ENCODE peak calls at places on chromosome 16, in eight cellular contexts. One of them, this sample, is unnamed.

GRCh38 chr16:50884066-50884860 is 142.4 kb downstream of the CYLD start:
- DNase-seq in suprapubic skin: no peak
- DNase-seq in heart left ventricle: no peak
- DNase-seq in tibial nerve: no peak
- DNase-seq in body of pancreas: no peak
- DNase-seq in lower leg skin: no peak
- DNase-seq in Peyer's patch: no peak
- DNase-seq in ovary: no peak
- DNase-seq in this sample: peak

GRCh38 chr16:49150341-49150740 is 131.3 kb downstream of the CBLN1 start:
- DNase-seq in suprapubic skin: no peak
- DNase-seq in heart left ventricle: no peak
- DNase-seq in tibial nerve: no peak
- DNase-seq in body of pancreas: no peak
- DNase-seq in lower leg skin: no peak
- DNase-seq in Peyer's patch: no peak
- DNase-seq in ovary: no peak
- DNase-seq in this sample: no peak

GRCh38 chr16:2039286-2040030 is 8.2 kb downstream of the NTHL1 start:
- DNase-seq in suprapubic skin: no peak
- DNase-seq in heart left ventricle: peak
- DNase-seq in tibial nerve: peak
- DNase-seq in body of pancreas: peak
- DNase-seq in lower leg skin: no peak
- DNase-seq in Peyer's patch: peak
- DNase-seq in ovary: peak
- DNase-seq in this sample: no peak

GRCh38 chr16:8655184-8655717 is 19.2 kb upstream of the ABAT start:
- DNase-seq in suprapubic skin: no peak
- DNase-seq in heart left ventricle: no peak
- DNase-seq in tibial nerve: no peak
- DNase-seq in body of pancreas: peak
- DNase-seq in lower leg skin: no peak
- DNase-seq in Peyer's patch: peak
- DNase-seq in ovary: no peak
- DNase-seq in this sample: peak

GRCh38 chr16:79093554-79093967 is 507.0 kb downstream of the MAF start:
- DNase-seq in suprapubic skin: no peak
- DNase-seq in heart left ventricle: peak
- DNase-seq in tibial nerve: no peak
- DNase-seq in body of pancreas: peak
- DNase-seq in lower leg skin: no peak
- DNase-seq in Peyer's patch: peak
- DNase-seq in ovary: no peak
- DNase-seq in this sample: no peak

GRCh38 chr16:24508614-24509013 is 30.8 kb upstream of the RBBP6 start:
- DNase-seq in suprapubic skin: no peak
- DNase-seq in heart left ventricle: no peak
- DNase-seq in tibial nerve: no peak
- DNase-seq in body of pancreas: no peak
- DNase-seq in lower leg skin: no peak
- DNase-seq in Peyer's patch: no peak
- DNase-seq in ovary: no peak
- DNase-seq in this sample: no peak

GRCh38 chr16:15507299-15507958 is 73.0 kb downstream of the BMERB1 start:
- DNase-seq in suprapubic skin: no peak
- DNase-seq in heart left ventricle: no peak
- DNase-seq in tibial nerve: no peak
- DNase-seq in body of pancreas: no peak
- DNase-seq in lower leg skin: peak
- DNase-seq in Peyer's patch: no peak
- DNase-seq in ovary: no peak
- DNase-seq in this sample: no peak

GRCh38 chr16:50469744-50470301 is 78.4 kb upstream of the NKD1 start:
- DNase-seq in suprapubic skin: peak
- DNase-seq in heart left ventricle: no peak
- DNase-seq in tibial nerve: no peak
- DNase-seq in body of pancreas: peak
- DNase-seq in lower leg skin: no peak
- DNase-seq in Peyer's patch: no peak
- DNase-seq in ovary: no peak
- DNase-seq in this sample: no peak

GRCh38 chr16:676565-677297 is 1.3 kb downstream of the RHBDL1 start:
- DNase-seq in suprapubic skin: no peak
- DNase-seq in heart left ventricle: no peak
- DNase-seq in tibial nerve: no peak
- DNase-seq in body of pancreas: no peak
- DNase-seq in lower leg skin: peak
- DNase-seq in Peyer's patch: peak
- DNase-seq in ovary: no peak
- DNase-seq in this sample: no peak

GRCh38 chr16:65142276-65142675 is 20.4 kb upstream of the CDH11 start:
- DNase-seq in suprapubic skin: no peak
- DNase-seq in heart left ventricle: no peak
- DNase-seq in tibial nerve: no peak
- DNase-seq in body of pancreas: no peak
- DNase-seq in lower leg skin: no peak
- DNase-seq in Peyer's patch: no peak
- DNase-seq in ovary: no peak
- DNase-seq in this sample: no peak

GRCh38 chr16:55242667-55243066 is 81.3 kb upstream of the IRX6 start:
- DNase-seq in suprapubic skin: no peak
- DNase-seq in heart left ventricle: no peak
- DNase-seq in tibial nerve: no peak
- DNase-seq in body of pancreas: no peak
- DNase-seq in lower leg skin: no peak
- DNase-seq in Peyer's patch: no peak
- DNase-seq in ovary: no peak
- DNase-seq in this sample: no peak

GRCh38 chr16:22181843-22182242 is 19.5 kb downstream of the SDR42E2 start:
- DNase-seq in suprapubic skin: no peak
- DNase-seq in heart left ventricle: peak
- DNase-seq in tibial nerve: no peak
- DNase-seq in body of pancreas: no peak
- DNase-seq in lower leg skin: no peak
- DNase-seq in Peyer's patch: no peak
- DNase-seq in ovary: no peak
- DNase-seq in this sample: no peak

GRCh38 chr16:15427648-15428239 is 6.6 kb upstream of the BMERB1 start:
- DNase-seq in suprapubic skin: peak
- DNase-seq in heart left ventricle: peak
- DNase-seq in tibial nerve: peak
- DNase-seq in body of pancreas: peak
- DNase-seq in lower leg skin: peak
- DNase-seq in Peyer's patch: peak
- DNase-seq in ovary: peak
- DNase-seq in this sample: peak

GRCh38 chr16:30941600-30942420 is 7.1 kb upstream of the ORAI3 start:
- DNase-seq in suprapubic skin: no peak
- DNase-seq in heart left ventricle: peak
- DNase-seq in tibial nerve: peak
- DNase-seq in body of pancreas: peak
- DNase-seq in lower leg skin: no peak
- DNase-seq in Peyer's patch: peak
- DNase-seq in ovary: peak
- DNase-seq in this sample: peak

GRCh38 chr16:2115591-2115973 is 20.1 kb downstream of the PKD1 start:
- DNase-seq in suprapubic skin: no peak
- DNase-seq in heart left ventricle: peak
- DNase-seq in tibial nerve: no peak
- DNase-seq in body of pancreas: no peak
- DNase-seq in lower leg skin: no peak
- DNase-seq in Peyer's patch: no peak
- DNase-seq in ovary: no peak
- DNase-seq in this sample: no peak

GRCh38 chr16:4358236-4358635 is 7.1 kb upstream of the PAM16 start:
- DNase-seq in suprapubic skin: no peak
- DNase-seq in heart left ventricle: peak
- DNase-seq in tibial nerve: no peak
- DNase-seq in body of pancreas: no peak
- DNase-seq in lower leg skin: no peak
- DNase-seq in Peyer's patch: no peak
- DNase-seq in ovary: peak
- DNase-seq in this sample: no peak

GRCh38 chr16:140175-140857 is 1.8 kb upstream of the NPRL3 start:
- DNase-seq in suprapubic skin: no peak
- DNase-seq in heart left ventricle: no peak
- DNase-seq in tibial nerve: no peak
- DNase-seq in body of pancreas: no peak
- DNase-seq in lower leg skin: no peak
- DNase-seq in Peyer's patch: no peak
- DNase-seq in ovary: no peak
- DNase-seq in this sample: no peak

GRCh38 chr16:56603589-56603988 is 4.8 kb upstream of the MT2A start:
- DNase-seq in suprapubic skin: no peak
- DNase-seq in heart left ventricle: no peak
- DNase-seq in tibial nerve: no peak
- DNase-seq in body of pancreas: peak
- DNase-seq in lower leg skin: peak
- DNase-seq in Peyer's patch: peak
- DNase-seq in ovary: no peak
- DNase-seq in this sample: peak

GRCh38 chr16:85153656-85154091 is 41.4 kb upstream of the CIBAR2 start:
- DNase-seq in suprapubic skin: no peak
- DNase-seq in heart left ventricle: no peak
- DNase-seq in tibial nerve: no peak
- DNase-seq in body of pancreas: no peak
- DNase-seq in lower leg skin: no peak
- DNase-seq in Peyer's patch: no peak
- DNase-seq in ovary: no peak
- DNase-seq in this sample: no peak

GRCh38 chr16:10683160-10683559 is 11.6 kb downstream of the TEKT5 start:
- DNase-seq in suprapubic skin: peak
- DNase-seq in heart left ventricle: no peak
- DNase-seq in tibial nerve: no peak
- DNase-seq in body of pancreas: no peak
- DNase-seq in lower leg skin: no peak
- DNase-seq in Peyer's patch: no peak
- DNase-seq in ovary: no peak
- DNase-seq in this sample: no peak
- TF ChIP-seq POLR2A in suprapubic skin: no peak
- TF ChIP-seq POLR2A in heart left ventricle: no peak
- TF ChIP-seq POLR2A in tibial nerve: no peak
- TF ChIP-seq POLR2A in body of pancreas: no peak
- TF ChIP-seq POLR2A in lower leg skin: no peak
- TF ChIP-seq POLR2A in Peyer's patch: no peak
- TF ChIP-seq POLR2A in ovary: no peak
- TF ChIP-seq POLR2A in this sample: no peak

GRCh38 chr16:35651841-35652240 is 2192.4 kb downstream of the TP53TG3F start:
- DNase-seq in suprapubic skin: no peak
- DNase-seq in heart left ventricle: no peak
- DNase-seq in tibial nerve: no peak
- DNase-seq in body of pancreas: no peak
- DNase-seq in lower leg skin: no peak
- DNase-seq in Peyer's patch: no peak
- DNase-seq in ovary: no peak
- DNase-seq in this sample: no peak
- TF ChIP-seq POLR2A in suprapubic skin: no peak
- TF ChIP-seq POLR2A in heart left ventricle: no peak
- TF ChIP-seq POLR2A in tibial nerve: no peak
- TF ChIP-seq POLR2A in body of pancreas: no peak
- TF ChIP-seq POLR2A in lower leg skin: no peak
- TF ChIP-seq POLR2A in Peyer's patch: no peak
- TF ChIP-seq POLR2A in ovary: no peak
- TF ChIP-seq POLR2A in this sample: no peak

GRCh38 chr16:74034862-74035261 is 261.8 kb upstream of the PSMD7 start:
- DNase-seq in suprapubic skin: no peak
- DNase-seq in heart left ventricle: no peak
- DNase-seq in tibial nerve: no peak
- DNase-seq in body of pancreas: no peak
- DNase-seq in lower leg skin: no peak
- DNase-seq in Peyer's patch: no peak
- DNase-seq in ovary: no peak
- DNase-seq in this sample: no peak

GRCh38 chr16:74030000-74030399 is 266.6 kb upstream of the PSMD7 start:
- DNase-seq in suprapubic skin: no peak
- DNase-seq in heart left ventricle: no peak
- DNase-seq in tibial nerve: no peak
- DNase-seq in body of pancreas: no peak
- DNase-seq in lower leg skin: no peak
- DNase-seq in Peyer's patch: no peak
- DNase-seq in ovary: no peak
- DNase-seq in this sample: no peak

GRCh38 chr16:74035816-74036215 is 260.8 kb upstream of the PSMD7 start:
- DNase-seq in suprapubic skin: no peak
- DNase-seq in heart left ventricle: no peak
- DNase-seq in tibial nerve: no peak
- DNase-seq in body of pancreas: no peak
- DNase-seq in lower leg skin: no peak
- DNase-seq in Peyer's patch: no peak
- DNase-seq in ovary: no peak
- DNase-seq in this sample: peak

GRCh38 chr16:74029122-74029805 is 267.4 kb upstream of the PSMD7 start:
- DNase-seq in suprapubic skin: no peak
- DNase-seq in heart left ventricle: no peak
- DNase-seq in tibial nerve: no peak
- DNase-seq in body of pancreas: no peak
- DNase-seq in lower leg skin: no peak
- DNase-seq in Peyer's patch: no peak
- DNase-seq in ovary: no peak
- DNase-seq in this sample: no peak

GRCh38 chr16:74031551-74031950 is 265.1 kb upstream of the PSMD7 start:
- DNase-seq in suprapubic skin: no peak
- DNase-seq in heart left ventricle: no peak
- DNase-seq in tibial nerve: no peak
- DNase-seq in body of pancreas: no peak
- DNase-seq in lower leg skin: no peak
- DNase-seq in Peyer's patch: no peak
- DNase-seq in ovary: no peak
- DNase-seq in this sample: no peak
- TF ChIP-seq POLR2A in suprapubic skin: no peak
- TF ChIP-seq POLR2A in heart left ventricle: no peak
- TF ChIP-seq POLR2A in tibial nerve: no peak
- TF ChIP-seq POLR2A in body of pancreas: no peak
- TF ChIP-seq POLR2A in lower leg skin: no peak
- TF ChIP-seq POLR2A in Peyer's patch: no peak
- TF ChIP-seq POLR2A in ovary: no peak
- TF ChIP-seq POLR2A in this sample: no peak

DNA sequence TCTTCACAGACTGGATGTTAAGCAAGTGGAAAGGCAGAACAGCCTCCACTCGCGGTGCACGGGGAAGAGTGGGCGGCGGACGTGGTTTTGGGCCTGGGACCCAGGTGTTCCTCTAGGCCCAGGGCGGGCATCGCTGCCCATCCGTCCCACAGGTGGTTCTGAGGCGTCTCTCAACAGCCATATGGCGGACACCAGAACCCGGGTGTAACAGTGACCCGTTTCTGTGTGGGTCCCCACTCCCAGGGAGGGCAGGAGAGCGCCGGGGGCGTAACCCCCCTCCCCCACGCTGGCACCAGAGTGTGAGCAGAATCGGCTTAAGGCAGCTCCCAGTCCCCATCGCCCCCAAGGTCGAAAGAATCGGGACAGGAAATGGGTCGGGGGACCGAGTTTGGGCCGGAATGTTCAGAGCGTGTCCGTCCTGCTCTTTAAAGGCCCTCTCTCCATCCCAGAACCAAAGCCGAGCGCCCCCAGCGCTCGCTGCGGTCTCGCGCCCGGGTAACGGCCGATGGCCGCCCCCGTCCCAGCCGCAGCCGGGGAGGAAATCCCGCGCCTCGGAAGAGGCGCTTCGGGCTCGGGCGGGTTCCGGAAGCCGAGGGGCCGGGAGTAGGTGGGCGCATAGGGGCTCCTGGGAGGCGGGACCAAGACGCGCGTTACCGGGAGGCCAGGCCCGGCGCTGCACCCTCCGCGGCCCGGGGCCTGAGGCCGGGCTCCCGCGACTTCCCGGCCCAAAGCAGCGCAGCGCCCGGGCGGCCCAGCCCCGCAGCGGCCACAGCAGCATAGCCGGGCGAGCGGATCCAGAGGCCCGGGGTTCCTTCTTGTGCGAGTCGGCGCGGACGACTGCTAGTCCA is at the start of gene TK2:
- DNase-seq in suprapubic skin: peak
- DNase-seq in heart left ventricle: peak
- DNase-seq in tibial nerve: peak
- DNase-seq in body of pancreas: peak
- DNase-seq in lower leg skin: no peak
- DNase-seq in Peyer's patch: peak
- DNase-seq in ovary: peak
- DNase-seq in this sample: peak
- TF ChIP-seq POLR2A in suprapubic skin: peak
- TF ChIP-seq POLR2A in heart left ventricle: peak
- TF ChIP-seq POLR2A in tibial nerve: peak
- TF ChIP-seq POLR2A in body of pancreas: peak
- TF ChIP-seq POLR2A in lower leg skin: no peak
- TF ChIP-seq POLR2A in Peyer's patch: peak
- TF ChIP-seq POLR2A in ovary: peak
- TF ChIP-seq POLR2A in this sample: peak

This sample was measured in erythroblast.